ENCODE peak calls at places on chromosome 21, in seven cellular contexts. E is GM12878, P is cardiac muscle cell, X is adrenal gland, J is stomach, Q is brain microvascular endothelial cell, H is ascending aorta. F is an unnamed sample. For H3K27me3, the result is how much of the 10 kb centered on the place peaks cover.

GRCh38 chr21:38938343-38938742 is 132.6 kb downstream of the ETS2 start:
- DNase-seq in E (no peak), P (peak), X (no peak), J (no peak), Q (peak), H (no peak), F (no peak)

GRCh38 chr21:16124397-16125130 is 394.8 kb downstream of the USP25 start:
- DNase-seq in E (no peak), P (peak), X (peak), J (no peak), Q (peak), H (no peak), F (no peak)

GRCh38 chr21:18251065-18251464 is 6.4 kb downstream of the CHODL start:
- DNase-seq in E (no peak), P (no peak), X (no peak), J (no peak), Q (no peak), H (no peak), F (no peak)

GRCh38 chr21:9774347-9774746 is 747.0 kb upstream of the TPTE start:
- DNase-seq in E (no peak), P (no peak), X (no peak), J (no peak), Q (no peak), H (no peak), F (no peak)

GRCh38 chr21:38256599-38257302 is at the start of gene KCNJ15:
- DNase-seq in E (no peak), P (no peak), X (no peak), J (no peak), Q (no peak), H (no peak), F (no peak)

GRCh38 chr21:33401617-33401967 is 1.6 kb upstream of the IFNGR2 start:
- DNase-seq in E (no peak), P (no peak), X (no peak), J (no peak), Q (no peak), H (no peak), F (no peak)

GRCh38 chr21:25188639-25189038 is 418.6 kb downstream of the MRPL39 start:
- DNase-seq in E (peak), P (no peak), X (no peak), J (no peak), Q (no peak), H (no peak), F (no peak)

GRCh38 chr21:38804617-38805281 is 980 bp upstream of the ETS2 start:
- DNase-seq in E (no peak), P (peak), X (peak), J (peak), Q (peak), H (peak), F (peak)

GRCh38 chr21:17853393-17854275 is 34.5 kb upstream of the C21orf91 start:
- DNase-seq in E (no peak), P (no peak), X (no peak), J (no peak), Q (no peak), H (no peak), F (no peak)

GRCh38 chr21:14616303-14617039 is 70.4 kb upstream of the SAMSN1 start:
- DNase-seq in E (no peak), P (no peak), X (no peak), J (no peak), Q (no peak), H (no peak), F (no peak)

GRCh38 chr21:28608646-28609045 is 384.0 kb downstream of the LTN1 start:
- DNase-seq in E (no peak), P (no peak), X (no peak), J (no peak), Q (no peak), H (no peak), F (no peak)

GRCh38 chr21:18743523-18743922 is 339.9 kb upstream of the TMPRSS15 start:
- DNase-seq in E (no peak), P (no peak), X (no peak), J (no peak), Q (no peak), H (no peak), F (no peak)

GRCh38 chr21:26041441-26042180 is 129.0 kb downstream of the APP start:
- DNase-seq in E (no peak), P (no peak), X (peak), J (no peak), Q (peak), H (no peak), F (no peak)

GRCh38 chr21:23936991-23937390 is 1670.3 kb downstream of the MRPL39 start:
- DNase-seq in E (no peak), P (no peak), X (no peak), J (no peak), Q (no peak), H (no peak), F (no peak)

GRCh38 chr21:26966360-26966977 is 419 bp downstream of the ADAMTS5 start:
- DNase-seq in E (no peak), P (peak), X (no peak), J (no peak), Q (no peak), H (peak), F (no peak)

GRCh38 chr21:14989359-14989758 is 75.4 kb downstream of the NRIP1 start:
- DNase-seq in E (no peak), P (peak), X (no peak), J (no peak), Q (no peak), H (no peak), F (peak)

GRCh38 chr21:26138615-26139257 is 31.8 kb downstream of the APP start:
- DNase-seq in E (no peak), P (no peak), X (no peak), J (no peak), Q (no peak), H (no peak), F (no peak)

GRCh38 chr21:33302796-33303195 is 22.0 kb upstream of the IFNAR1 start:
- DNase-seq in E (no peak), P (no peak), X (no peak), J (no peak), Q (no peak), H (peak), F (no peak)

GRCh38 chr21:15063081-15063820 is 1.5 kb downstream of the NRIP1 start:
- DNase-seq in E (no peak), P (peak), X (peak), J (no peak), Q (no peak), H (no peak), F (no peak)

GRCh38 chr21:21997390-21998333 is 999.5 kb downstream of the NCAM2 start:
- DNase-seq in E (no peak), P (no peak), X (no peak), J (no peak), Q (no peak), H (no peak), F (no peak)

GRCh38 chr21:38965910-38966504 is 160.3 kb downstream of the ETS2 start:
- DNase-seq in E (no peak), P (peak), X (peak), J (peak), Q (peak), H (no peak), F (no peak)

GRCh38 chr21:15793109-15793508 is 63.3 kb downstream of the USP25 start:
- DNase-seq in E (no peak), P (no peak), X (no peak), J (no peak), Q (no peak), H (no peak), F (no peak)

GRCh38 chr21:20215959-20216358 is 782.2 kb upstream of the NCAM2 start:
- DNase-seq in E (no peak), P (no peak), X (no peak), J (no peak), Q (no peak), H (no peak), F (no peak)

DNA sequence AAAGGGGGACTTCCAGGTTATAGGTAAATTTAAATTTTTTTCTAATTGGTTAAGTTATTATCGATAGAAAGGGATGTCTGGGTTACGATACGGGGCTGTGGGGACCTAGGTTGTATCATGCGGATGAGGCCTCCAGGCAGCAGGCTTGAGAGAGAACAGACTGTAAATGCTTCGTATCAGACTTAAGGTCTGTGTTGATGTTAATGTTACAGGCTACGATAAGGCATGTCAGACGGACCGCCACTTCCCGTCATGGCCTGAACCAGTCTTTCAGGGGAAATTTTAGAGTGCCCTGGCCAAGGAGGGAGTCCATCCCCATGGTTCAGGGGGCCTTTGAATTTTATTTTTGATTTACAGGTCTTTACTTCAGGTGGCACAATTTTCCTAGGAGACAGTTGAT is 16.7 kb downstream of the ABCG1 start:
- DNase-seq in E (no peak), P (no peak), X (peak), J (no peak), Q (no peak), H (no peak), F (no peak)
- H3K27ac ChIP-seq in E (no peak), P (no peak), X (peak), J (peak), Q (no peak), H (no peak), F (peak)

DNA sequence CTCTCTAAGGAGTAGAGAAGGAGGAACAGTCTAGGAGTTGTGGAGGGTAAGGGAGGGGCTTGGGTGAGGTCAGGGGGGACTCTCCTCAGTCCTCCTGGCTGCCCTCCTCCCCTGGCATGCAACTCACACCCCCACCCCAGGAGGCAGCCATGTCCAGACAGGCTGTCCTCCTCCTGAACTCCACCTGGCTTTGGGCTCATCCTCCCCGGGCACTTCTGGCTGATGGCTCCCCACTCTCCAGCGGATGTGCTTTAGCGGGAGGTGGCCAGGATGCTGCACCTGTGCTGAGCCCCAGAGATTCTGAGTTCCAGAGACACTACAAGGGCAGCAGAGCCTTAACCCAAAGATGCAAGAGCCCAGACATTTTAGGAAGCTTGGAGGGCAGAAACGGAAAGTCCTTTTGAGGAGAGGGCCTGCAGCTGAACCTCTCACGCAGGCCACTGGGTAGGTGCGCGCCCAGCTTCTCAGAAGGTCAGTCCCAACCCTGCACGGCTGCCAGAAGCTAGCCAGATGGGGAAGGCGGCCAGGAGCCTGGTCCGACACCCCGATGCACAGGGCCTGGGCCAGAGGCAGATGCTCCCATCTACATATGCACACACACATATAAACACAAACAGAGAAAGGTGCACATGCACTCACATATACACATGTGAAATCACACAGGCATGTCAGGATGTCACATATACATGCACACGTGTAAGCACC is 83.4 kb downstream of the PDE9A start:
- DNase-seq in E (no peak), P (no peak), X (no peak), J (no peak), Q (no peak), H (peak), F (no peak)
- H3K27me3 ChIP-seq in E (under half), P (under half), X (under half), J (under half), Q (under half), H (under half), F (under half)

GRCh38 chr21:35048183-35048601 is 910 bp downstream of the RUNX1 start:
- DNase-seq in E (no peak), P (no peak), X (no peak), J (no peak), Q (no peak), H (no peak), F (no peak)

GRCh38 chr21:35046223-35046690 is 2.8 kb downstream of the RUNX1 start:
- DNase-seq in E (no peak), P (no peak), X (no peak), J (no peak), Q (no peak), H (no peak), F (no peak)

GRCh38 chr21:35045539-35046222 is 3.4 kb downstream of the RUNX1 start:
- DNase-seq in E (no peak), P (no peak), X (no peak), J (no peak), Q (no peak), H (no peak), F (no peak)

GRCh38 chr21:35044770-35045538 is 4.1 kb downstream of the RUNX1 start:
- DNase-seq in E (no peak), P (no peak), X (no peak), J (no peak), Q (no peak), H (no peak), F (no peak)

DNA sequence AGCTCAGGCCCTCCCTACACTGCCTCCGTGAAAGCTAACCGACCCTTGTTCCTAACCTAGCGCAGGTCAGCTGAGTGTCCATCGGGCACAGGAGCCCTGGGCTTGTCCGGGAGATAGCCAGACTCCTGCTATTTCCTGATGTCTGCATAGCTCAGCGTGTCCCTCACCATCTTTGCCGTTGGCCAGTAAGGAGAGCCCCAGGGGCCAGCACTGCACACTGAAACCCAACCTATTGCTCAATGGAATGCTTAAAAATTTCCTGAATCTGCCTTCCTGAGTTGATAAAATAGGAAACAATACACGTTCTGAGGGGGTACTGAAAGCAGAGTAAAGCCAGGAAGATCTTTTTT is 2.2 kb downstream of the RUNX1 start:
- DNase-seq in E (no peak), P (no peak), X (no peak), J (no peak), Q (peak), H (peak), F (no peak)
- H3K27ac ChIP-seq in E (peak), P (no peak), X (no peak), J (peak), Q (peak), H (peak), F (no peak)

DNA sequence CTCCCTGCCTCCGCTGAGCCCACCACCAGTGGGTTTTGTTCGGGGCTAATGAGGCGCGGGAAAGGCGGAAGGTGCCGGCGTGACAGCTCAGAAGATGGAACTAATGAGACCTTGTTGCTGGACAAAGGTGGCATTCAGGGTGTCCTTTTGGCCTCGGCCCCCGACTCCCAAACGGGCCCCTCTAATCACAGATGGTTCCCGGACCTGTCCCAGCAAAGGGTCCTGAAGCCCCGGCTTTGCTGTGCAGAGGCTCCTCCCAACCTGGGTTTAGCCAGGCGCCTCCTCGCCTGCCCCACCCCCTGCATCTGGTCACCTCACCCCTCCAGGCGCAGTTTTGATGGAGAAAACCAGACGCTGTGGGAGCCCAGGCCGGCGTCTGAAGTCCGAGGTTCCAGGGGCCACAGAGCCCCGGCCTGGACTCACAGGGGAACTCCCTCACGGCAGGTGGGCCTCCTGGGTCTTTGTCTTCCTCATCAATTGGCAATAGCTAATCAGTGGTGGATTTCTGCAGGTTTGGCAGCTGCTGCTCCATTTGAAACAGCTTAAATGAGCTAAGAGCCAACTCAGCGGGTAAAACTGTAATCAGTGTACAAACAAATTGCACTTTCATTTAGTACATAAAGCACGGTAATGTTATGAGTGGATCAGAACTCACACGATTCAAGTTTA is 44.3 kb upstream of the ADARB1 start:
- DNase-seq in E (no peak), P (no peak), X (no peak), J (no peak), Q (no peak), H (peak), F (no peak)
- H3K27me3 ChIP-seq in E (under half), P (under half), X (under half), J (under half), Q (under half), H (under half), F (under half)

DNA sequence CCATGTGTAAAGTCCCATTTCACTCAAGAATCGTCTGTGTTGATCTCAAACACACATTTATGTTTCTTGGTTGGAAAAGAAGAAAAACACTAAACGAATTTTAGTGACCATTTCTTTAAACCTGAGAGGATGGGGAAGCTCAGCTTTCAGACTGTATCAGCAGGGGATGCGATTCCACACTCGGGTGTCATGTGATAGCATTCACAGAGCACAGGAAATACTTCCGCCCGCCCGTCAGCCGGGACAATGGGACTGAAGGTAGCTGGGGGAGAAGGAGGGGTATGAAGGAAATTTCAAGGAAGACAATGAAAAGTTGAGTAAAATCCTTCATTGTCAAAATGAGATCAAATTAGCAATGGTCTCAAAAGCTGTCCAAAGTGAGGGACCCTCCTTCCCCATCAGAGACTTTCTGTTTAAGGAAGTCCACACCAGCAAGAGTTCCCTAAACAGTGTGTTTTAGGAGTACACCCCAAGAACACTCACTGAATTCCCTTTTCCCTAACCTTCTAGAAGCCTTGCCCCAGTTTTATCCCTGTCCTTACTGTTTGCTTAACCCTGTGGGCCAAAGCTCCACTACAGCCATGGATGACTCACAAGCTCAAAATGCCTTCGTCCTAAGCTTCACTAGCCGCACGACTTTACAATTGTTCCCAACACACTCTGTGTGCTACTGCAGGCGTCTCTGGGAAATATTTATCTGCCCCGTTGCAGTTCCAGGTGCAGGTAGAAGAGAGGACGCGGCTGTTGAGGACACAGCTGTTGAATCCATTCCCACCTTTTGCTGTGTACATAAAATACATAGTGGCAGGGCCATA is 51.4 kb upstream of the SIM2 start:
- DNase-seq in E (no peak), P (peak), X (peak), J (peak), Q (peak), H (no peak), F (no peak)
- H3K27ac ChIP-seq in E (no peak), P (no peak), X (no peak), J (peak), Q (peak), H (no peak), F (no peak)

GRCh38 chr21:43273016-43273707 is 104.4 kb downstream of the CRYAA start:
- DNase-seq in E (no peak), P (no peak), X (no peak), J (no peak), Q (no peak), H (no peak), F (peak)
- H3K27me3 ChIP-seq in E (under half), P (under half), X (under half), J (under half), Q (under half), H (under half), F (half or more)

GRCh38 chr21:34886554-34887385 is 162.3 kb downstream of the RUNX1 start:
- DNase-seq in E (no peak), P (peak), X (peak), J (no peak), Q (no peak), H (no peak), F (peak)

GRCh38 chr21:34889537-34890257 is 159.4 kb downstream of the RUNX1 start:
- DNase-seq in E (no peak), P (peak), X (peak), J (peak), Q (peak), H (peak), F (peak)

GRCh38 chr21:34889287-34889536 is 159.9 kb downstream of the RUNX1 start:
- DNase-seq in E (no peak), P (peak), X (peak), J (peak), Q (peak), H (peak), F (peak)

GRCh38 chr21:34888569-34889286 is 160.4 kb downstream of the RUNX1 start:
- DNase-seq in E (no peak), P (peak), X (peak), J (peak), Q (peak), H (peak), F (peak)

GRCh38 chr21:34887729-34888568 is 161.2 kb downstream of the RUNX1 start:
- DNase-seq in E (no peak), P (peak), X (peak), J (peak), Q (peak), H (peak), F (peak)
- H3K27ac ChIP-seq in E (peak), P (no peak), X (peak), J (peak), Q (peak), H (peak), F (peak)

DNA sequence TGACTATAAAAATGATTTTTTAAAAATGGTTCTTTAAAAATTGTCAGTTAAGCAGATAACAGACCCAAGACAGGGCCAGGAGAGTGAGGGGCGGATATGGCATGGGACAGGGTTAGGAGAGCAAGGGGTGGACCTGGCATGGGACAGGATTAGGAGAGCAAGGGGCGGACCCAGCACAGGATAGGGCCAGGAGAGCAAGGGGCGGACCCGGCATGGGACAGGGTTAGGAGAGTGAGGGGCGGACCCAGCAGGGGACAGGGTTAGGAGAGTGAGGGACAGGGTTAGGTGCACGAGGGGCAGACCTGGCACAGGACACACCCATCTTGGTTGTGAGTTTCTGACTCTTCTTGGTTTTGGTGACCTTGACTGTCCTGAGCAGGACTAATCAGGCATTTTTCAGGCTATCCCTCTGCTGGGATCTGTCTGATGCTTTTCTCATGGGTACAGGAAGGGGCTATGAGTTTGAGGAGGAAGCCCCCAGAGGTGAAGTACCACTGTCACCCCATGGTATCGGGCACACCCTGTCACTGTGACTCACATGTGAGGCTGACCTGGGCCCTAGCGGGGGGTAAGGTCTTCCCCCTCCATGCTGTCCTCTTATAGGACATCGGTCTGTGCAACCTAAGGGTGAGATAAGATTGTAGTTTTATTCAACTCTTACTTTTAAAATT is 159.0 kb upstream of the COL6A1 start:
- DNase-seq in E (no peak), P (no peak), X (no peak), J (no peak), Q (no peak), H (no peak), F (no peak)
- H3K27me3 ChIP-seq in E (under half), P (under half), X (under half), J (under half), Q (under half), H (under half), F (under half)

F was measured in left ventricle myocardium inferior.